ENCODE peak calls at places on chromosomes 16 and 17, in six cellular contexts. V is A549, S is thyroid gland, Y is heart left ventricle, W is uterus, U is body of pancreas. I is an unnamed sample.

GRCh38 chr17:70365098-70365583 is 195.8 kb downstream of the KCNJ2 start:
- DNase-seq in V (no peak), S (no peak), Y (no peak), W (no peak), U (no peak), I (no peak)

GRCh38 chr16:20799599-20799998 is 6.7 kb downstream of the ERI2 start:
- DNase-seq in V (no peak), S (no peak), Y (no peak), W (no peak), U (no peak), I (no peak)

GRCh38 chr16:57941016-57941656 is 29.8 kb downstream of the CNGB1 start:
- DNase-seq in V (no peak), S (peak), Y (peak), W (no peak), U (peak), I (no peak)

GRCh38 chr17:50440838-50441829 is 15.1 kb downstream of the ACSF2 start:
- DNase-seq in V (no peak), S (no peak), Y (no peak), W (no peak), U (no peak), I (no peak)

GRCh38 chr17:80260791-80261158 is at the start of gene RNF213:
- DNase-seq in V (no peak), S (peak), Y (peak), W (peak), U (peak), I (peak)

GRCh38 chr16:48076455-48077012 is 79.3 kb downstream of the ABCC12 start:
- DNase-seq in V (peak), S (no peak), Y (no peak), W (no peak), U (peak), I (no peak)

GRCh38 chr17:74380086-74380958 is 13.0 kb downstream of the GPR142 start:
- DNase-seq in V (peak), S (peak), Y (no peak), W (no peak), U (peak), I (no peak)

GRCh38 chr16:11868412-11868980 is 17.2 kb upstream of the RSL1D1 start:
- DNase-seq in V (no peak), S (no peak), Y (no peak), W (no peak), U (no peak), I (no peak)

GRCh38 chr17:6862822-6863221 is 31.3 kb upstream of the TEKT1 start:
- DNase-seq in V (no peak), S (no peak), Y (no peak), W (no peak), U (no peak), I (no peak)

GRCh38 chr17:48634446-48635208 is 8.5 kb upstream of the HOXB9 start:
- DNase-seq in V (no peak), S (no peak), Y (no peak), W (no peak), U (no peak), I (no peak)

GRCh38 chr17:82276951-82277350 is 3.5 kb upstream of the CSNK1D start:
- DNase-seq in V (no peak), S (no peak), Y (no peak), W (no peak), U (no peak), I (no peak)

GRCh38 chr16:53061701-53062159 is 6.9 kb downstream of the CHD9 start:
- DNase-seq in V (no peak), S (no peak), Y (peak), W (no peak), U (no peak), I (no peak)

GRCh38 chr16:78108451-78108850 is 9.0 kb downstream of the WWOX start:
- DNase-seq in V (no peak), S (no peak), Y (no peak), W (no peak), U (no peak), I (no peak)

GRCh38 chr16:4673387-4674046 is 19.8 kb upstream of the NUDT16L1 start:
- DNase-seq in V (no peak), S (no peak), Y (no peak), W (no peak), U (no peak), I (no peak)

GRCh38 chr17:33905338-33905800 is 349.7 kb upstream of the CCL2 start:
- DNase-seq in V (no peak), S (no peak), Y (no peak), W (no peak), U (no peak), I (no peak)

GRCh38 chr16:424033-424622 is 1.3 kb upstream of the RAB11FIP3 start:
- DNase-seq in V (peak), S (peak), Y (peak), W (peak), U (peak), I (peak)

GRCh38 chr17:18070861-18071340 is 16.8 kb upstream of the DRG2 start:
- DNase-seq in V (no peak), S (peak), Y (no peak), W (peak), U (peak), I (peak)

GRCh38 chr17:41178843-41179616 is 1.0 kb upstream of the KRTAP4-2 start:
- DNase-seq in V (no peak), S (no peak), Y (no peak), W (no peak), U (no peak), I (no peak)
- TF ChIP-seq POLR2A in V (no peak), S (no peak), Y (no peak), W (no peak), U (no peak), I (no peak)

DNA sequence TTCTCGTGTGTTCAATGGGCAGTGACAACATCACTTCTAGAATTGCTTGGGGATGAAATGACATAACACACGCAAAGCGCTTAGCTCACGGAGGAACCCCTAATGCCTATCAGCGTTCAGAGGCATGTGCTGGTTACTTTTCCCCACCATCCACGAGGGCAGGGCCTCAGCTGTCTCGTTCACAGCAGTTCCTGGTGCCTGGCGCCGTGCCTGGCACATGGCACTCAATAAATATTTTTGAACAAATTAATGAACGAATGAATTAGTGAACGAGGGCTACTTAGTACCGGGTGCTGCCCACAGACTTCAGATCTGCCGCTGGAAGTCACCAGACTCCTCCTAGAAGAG is 14.1 kb upstream of the CIBAR2 start:
- DNase-seq in V (no peak), S (no peak), Y (no peak), W (peak), U (peak), I (no peak)
- TF ChIP-seq POLR2A in V (no peak), S (no peak), Y (no peak), W (no peak), U (no peak), I (no peak)

GRCh38 chr17:64354824-64355535 is 35.7 kb downstream of the PECAM1 start:
- DNase-seq in V (no peak), S (no peak), Y (no peak), W (no peak), U (no peak), I (no peak)
- TF ChIP-seq POLR2A in V (no peak), S (no peak), Y (no peak), W (no peak), U (no peak), I (no peak)

GRCh38 chr17:59828478-59828760 is 64.3 kb downstream of the TUBD1 start:
- DNase-seq in V (no peak), S (no peak), Y (no peak), W (no peak), U (no peak), I (no peak)

GRCh38 chr17:59829217-59830006 is 63.3 kb downstream of the TUBD1 start:
- DNase-seq in V (peak), S (no peak), Y (no peak), W (no peak), U (no peak), I (no peak)

GRCh38 chr17:59827721-59828477 is 64.8 kb downstream of the TUBD1 start:
- DNase-seq in V (peak), S (no peak), Y (no peak), W (no peak), U (no peak), I (no peak)

GRCh38 chr17:59826741-59827453 is 65.8 kb downstream of the TUBD1 start:
- DNase-seq in V (no peak), S (no peak), Y (no peak), W (no peak), U (no peak), I (no peak)

DNA sequence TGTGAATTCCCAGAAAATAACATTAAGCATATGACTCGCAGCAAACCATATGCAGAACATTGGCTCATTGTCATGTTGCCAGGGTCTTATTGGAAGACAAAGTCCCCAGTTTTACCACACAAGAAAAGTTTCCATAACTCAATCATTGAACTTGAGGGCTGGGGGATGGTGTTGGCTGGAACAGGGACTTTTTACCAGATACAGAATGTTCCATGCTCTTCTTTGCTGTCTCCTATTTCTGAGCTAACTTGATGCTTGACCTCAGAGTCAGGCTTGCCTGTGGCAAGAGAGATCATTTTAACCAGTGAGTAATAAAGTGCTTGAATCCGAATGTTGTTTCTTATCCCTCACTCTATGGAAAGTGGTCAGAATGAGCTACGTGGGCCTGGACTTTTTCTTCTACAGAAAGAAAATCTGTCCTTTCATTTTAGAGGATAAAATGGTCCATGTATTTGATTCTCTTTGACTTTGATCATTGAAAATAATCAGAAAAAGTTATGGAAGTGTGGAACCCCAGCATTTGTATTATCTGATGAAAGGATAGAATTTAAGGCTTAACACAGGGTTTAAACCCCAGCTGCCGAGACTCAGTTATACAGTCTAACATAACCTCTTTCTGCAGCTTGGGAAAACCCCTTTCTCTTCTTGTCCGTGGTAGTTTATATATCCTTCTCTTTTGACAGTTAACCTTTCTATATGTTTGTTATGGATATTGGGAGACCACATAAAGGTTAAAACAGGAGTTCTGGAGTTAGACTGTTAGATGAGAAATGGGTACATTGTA is 67.0 kb downstream of the TUBD1 start:
- DNase-seq in V (peak), S (no peak), Y (no peak), W (no peak), U (no peak), I (no peak)
- TF ChIP-seq POLR2A in V (no peak), S (no peak), Y (no peak), W (no peak), U (no peak), I (no peak)

GRCh38 chr16:31451681-31452351 is 7.5 kb upstream of the ARMC5 start:
- DNase-seq in V (peak), S (peak), Y (no peak), W (peak), U (peak), I (peak)
- TF ChIP-seq POLR2A in V (peak), S (no peak), Y (no peak), W (no peak), U (no peak), I (peak)

DNA sequence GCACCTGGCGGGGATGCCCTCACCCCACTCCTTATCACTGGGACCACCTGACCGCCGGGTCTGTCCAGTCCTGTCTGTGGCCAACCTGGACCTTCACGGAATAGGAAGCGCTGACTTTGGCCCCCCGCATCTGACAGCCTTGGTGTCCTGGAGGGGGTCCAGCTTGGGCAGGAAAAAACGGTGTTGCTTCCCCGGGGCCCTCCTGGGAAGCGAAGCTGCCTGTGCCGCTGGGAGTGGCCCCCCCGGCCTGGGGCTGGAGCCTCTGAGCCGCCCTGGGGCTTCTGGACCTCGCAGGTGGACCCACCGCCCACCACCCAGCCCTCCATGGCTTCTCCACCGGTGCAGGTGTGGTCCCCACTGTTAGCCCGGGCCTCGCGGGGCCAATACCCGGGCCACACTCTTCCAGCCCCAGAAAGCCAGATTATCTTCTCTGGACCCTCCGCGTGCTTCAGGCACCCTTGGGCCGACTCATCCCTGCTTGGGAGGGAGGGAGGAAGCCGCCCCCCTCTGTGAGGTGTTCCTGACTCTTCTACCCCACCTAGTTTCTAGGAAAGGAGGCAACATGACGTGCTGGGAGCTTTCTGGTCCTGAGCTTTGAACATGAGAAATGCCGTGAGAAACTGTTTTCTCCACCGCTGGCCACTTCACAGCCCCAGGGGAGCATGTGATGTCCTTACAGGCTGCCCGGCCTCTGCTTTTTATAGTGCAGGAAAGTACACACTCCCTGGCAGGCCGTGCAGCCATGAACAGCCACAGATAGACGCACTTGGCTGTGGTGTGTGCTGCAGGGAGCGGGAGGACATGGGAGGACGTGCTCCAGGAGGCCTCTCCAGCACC is 1.1 kb downstream of the C1QTNF1 start:
- DNase-seq in V (no peak), S (peak), Y (peak), W (peak), U (no peak), I (no peak)
- TF ChIP-seq POLR2A in V (no peak), S (no peak), Y (no peak), W (no peak), U (no peak), I (no peak)

GRCh38 chr17:38796451-38796850 is 2.9 kb downstream of the PIP4K2B start:
- DNase-seq in V (no peak), S (no peak), Y (no peak), W (no peak), U (no peak), I (no peak)
- TF ChIP-seq POLR2A in V (no peak), S (no peak), Y (no peak), W (no peak), U (no peak), I (no peak)